ENCODE peak calls at places on chromosome 21, in eight cellular contexts. One of them, this sample, is unnamed.

GRCh38 chr21:21740207-21740606 is 742.0 kb downstream of the NCAM2 start:
- DNase-seq in stomach: no peak
- DNase-seq in GM12878: no peak
- DNase-seq in thyroid gland: no peak
- DNase-seq in body of pancreas: no peak
- DNase-seq in sigmoid colon: no peak
- DNase-seq in heart left ventricle: no peak
- DNase-seq in lower leg skin: no peak
- DNase-seq in this sample: no peak

GRCh38 chr21:43973634-43973955 is 38.5 kb upstream of the TRAPPC10 start:
- DNase-seq in stomach: no peak
- DNase-seq in GM12878: no peak
- DNase-seq in thyroid gland: no peak
- DNase-seq in body of pancreas: no peak
- DNase-seq in sigmoid colon: no peak
- DNase-seq in heart left ventricle: no peak
- DNase-seq in lower leg skin: no peak
- DNase-seq in this sample: no peak

GRCh38 chr21:41695513-41695912 is 71.3 kb downstream of the RIPK4 start:
- DNase-seq in stomach: no peak
- DNase-seq in GM12878: no peak
- DNase-seq in thyroid gland: no peak
- DNase-seq in body of pancreas: no peak
- DNase-seq in sigmoid colon: no peak
- DNase-seq in heart left ventricle: no peak
- DNase-seq in lower leg skin: no peak
- DNase-seq in this sample: no peak

GRCh38 chr21:42320791-42321190 is 5.6 kb upstream of the TFF3 start:
- DNase-seq in stomach: no peak
- DNase-seq in GM12878: no peak
- DNase-seq in thyroid gland: no peak
- DNase-seq in body of pancreas: no peak
- DNase-seq in sigmoid colon: peak
- DNase-seq in heart left ventricle: no peak
- DNase-seq in lower leg skin: no peak
- DNase-seq in this sample: no peak

GRCh38 chr21:26769613-26770188 is 75.5 kb downstream of the ADAMTS1 start:
- DNase-seq in stomach: no peak
- DNase-seq in GM12878: no peak
- DNase-seq in thyroid gland: no peak
- DNase-seq in body of pancreas: no peak
- DNase-seq in sigmoid colon: no peak
- DNase-seq in heart left ventricle: no peak
- DNase-seq in lower leg skin: no peak
- DNase-seq in this sample: peak

GRCh38 chr21:35198004-35198403 is 148.9 kb upstream of the RUNX1 start:
- DNase-seq in stomach: no peak
- DNase-seq in GM12878: no peak
- DNase-seq in thyroid gland: no peak
- DNase-seq in body of pancreas: no peak
- DNase-seq in sigmoid colon: no peak
- DNase-seq in heart left ventricle: no peak
- DNase-seq in lower leg skin: peak
- DNase-seq in this sample: no peak

GRCh38 chr21:21971384-21971783 is 973.2 kb downstream of the NCAM2 start:
- DNase-seq in stomach: no peak
- DNase-seq in GM12878: no peak
- DNase-seq in thyroid gland: no peak
- DNase-seq in body of pancreas: no peak
- DNase-seq in sigmoid colon: no peak
- DNase-seq in heart left ventricle: no peak
- DNase-seq in lower leg skin: no peak
- DNase-seq in this sample: no peak

GRCh38 chr21:17580319-17580718 is 32.4 kb downstream of the BTG3 start:
- DNase-seq in stomach: no peak
- DNase-seq in GM12878: no peak
- DNase-seq in thyroid gland: no peak
- DNase-seq in body of pancreas: no peak
- DNase-seq in sigmoid colon: no peak
- DNase-seq in heart left ventricle: no peak
- DNase-seq in lower leg skin: no peak
- DNase-seq in this sample: no peak

GRCh38 chr21:46438241-46438640 is 20.4 kb upstream of the DIP2A start:
- DNase-seq in stomach: no peak
- DNase-seq in GM12878: no peak
- DNase-seq in thyroid gland: no peak
- DNase-seq in body of pancreas: no peak
- DNase-seq in sigmoid colon: no peak
- DNase-seq in heart left ventricle: no peak
- DNase-seq in lower leg skin: no peak
- DNase-seq in this sample: no peak

GRCh38 chr21:46437511-46437910 is 21.2 kb upstream of the DIP2A start:
- DNase-seq in stomach: no peak
- DNase-seq in GM12878: no peak
- DNase-seq in thyroid gland: no peak
- DNase-seq in body of pancreas: no peak
- DNase-seq in sigmoid colon: no peak
- DNase-seq in heart left ventricle: no peak
- DNase-seq in lower leg skin: no peak
- DNase-seq in this sample: no peak

GRCh38 chr21:46436586-46436985 is 22.1 kb upstream of the DIP2A start:
- DNase-seq in stomach: no peak
- DNase-seq in GM12878: no peak
- DNase-seq in thyroid gland: no peak
- DNase-seq in body of pancreas: no peak
- DNase-seq in sigmoid colon: no peak
- DNase-seq in heart left ventricle: no peak
- DNase-seq in lower leg skin: no peak
- DNase-seq in this sample: no peak

GRCh38 chr21:46435786-46436227 is 22.9 kb upstream of the DIP2A start:
- DNase-seq in stomach: no peak
- DNase-seq in GM12878: no peak
- DNase-seq in thyroid gland: no peak
- DNase-seq in body of pancreas: no peak
- DNase-seq in sigmoid colon: no peak
- DNase-seq in heart left ventricle: no peak
- DNase-seq in lower leg skin: no peak
- DNase-seq in this sample: no peak

DNA sequence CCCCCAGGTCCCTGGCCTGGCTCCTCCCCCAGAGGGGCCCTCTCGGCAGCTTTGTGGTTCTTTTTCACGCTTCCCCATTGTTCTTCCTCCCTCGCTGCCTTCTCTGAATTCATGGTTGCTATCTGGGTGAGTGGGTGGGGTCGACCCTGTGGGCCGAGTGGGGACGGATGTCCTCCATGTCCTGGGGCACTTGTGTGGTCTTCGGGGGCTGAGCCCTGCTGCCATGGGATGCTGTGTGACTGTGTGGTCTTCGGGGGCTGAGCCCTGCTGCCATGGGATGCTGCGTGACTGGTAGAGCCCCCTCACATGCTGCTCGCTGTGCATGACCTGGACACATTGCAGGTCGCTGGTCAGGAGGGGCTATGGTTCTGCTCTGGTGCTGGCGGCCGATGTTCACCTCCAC is 21.6 kb upstream of the DIP2A start:
- DNase-seq in stomach: no peak
- DNase-seq in GM12878: no peak
- DNase-seq in thyroid gland: no peak
- DNase-seq in body of pancreas: no peak
- DNase-seq in sigmoid colon: no peak
- DNase-seq in heart left ventricle: no peak
- DNase-seq in lower leg skin: no peak
- DNase-seq in this sample: no peak
- TF ChIP-seq POLR2A in stomach: no peak
- TF ChIP-seq POLR2A in GM12878: no peak
- TF ChIP-seq POLR2A in thyroid gland: no peak
- TF ChIP-seq POLR2A in body of pancreas: no peak
- TF ChIP-seq POLR2A in sigmoid colon: no peak
- TF ChIP-seq POLR2A in heart left ventricle: no peak
- TF ChIP-seq POLR2A in lower leg skin: no peak
- TF ChIP-seq POLR2A in this sample: no peak

GRCh38 chr21:38306833-38307232 is 50.0 kb downstream of the KCNJ15 start:
- DNase-seq in stomach: no peak
- DNase-seq in GM12878: no peak
- DNase-seq in thyroid gland: no peak
- DNase-seq in body of pancreas: no peak
- DNase-seq in sigmoid colon: no peak
- DNase-seq in heart left ventricle: no peak
- DNase-seq in lower leg skin: no peak
- DNase-seq in this sample: no peak
- TF ChIP-seq POLR2A in stomach: no peak
- TF ChIP-seq POLR2A in GM12878: no peak
- TF ChIP-seq POLR2A in thyroid gland: no peak
- TF ChIP-seq POLR2A in body of pancreas: no peak
- TF ChIP-seq POLR2A in sigmoid colon: no peak
- TF ChIP-seq POLR2A in heart left ventricle: no peak
- TF ChIP-seq POLR2A in lower leg skin: no peak
- TF ChIP-seq POLR2A in this sample: no peak

GRCh38 chr21:28883931-28884330 is 108.7 kb downstream of the LTN1 start:
- DNase-seq in stomach: no peak
- DNase-seq in GM12878: no peak
- DNase-seq in thyroid gland: no peak
- DNase-seq in body of pancreas: no peak
- DNase-seq in sigmoid colon: no peak
- DNase-seq in heart left ventricle: no peak
- DNase-seq in lower leg skin: no peak
- DNase-seq in this sample: no peak

GRCh38 chr21:28882345-28882744 is 110.3 kb downstream of the LTN1 start:
- DNase-seq in stomach: no peak
- DNase-seq in GM12878: no peak
- DNase-seq in thyroid gland: no peak
- DNase-seq in body of pancreas: no peak
- DNase-seq in sigmoid colon: no peak
- DNase-seq in heart left ventricle: no peak
- DNase-seq in lower leg skin: no peak
- DNase-seq in this sample: no peak

GRCh38 chr21:28885853-28886177 is 106.9 kb downstream of the LTN1 start:
- DNase-seq in stomach: no peak
- DNase-seq in GM12878: no peak
- DNase-seq in thyroid gland: no peak
- DNase-seq in body of pancreas: no peak
- DNase-seq in sigmoid colon: no peak
- DNase-seq in heart left ventricle: no peak
- DNase-seq in lower leg skin: peak
- DNase-seq in this sample: peak

GRCh38 chr21:28884481-28884880 is 108.2 kb downstream of the LTN1 start:
- DNase-seq in stomach: no peak
- DNase-seq in GM12878: no peak
- DNase-seq in thyroid gland: no peak
- DNase-seq in body of pancreas: no peak
- DNase-seq in sigmoid colon: no peak
- DNase-seq in heart left ventricle: no peak
- DNase-seq in lower leg skin: no peak
- DNase-seq in this sample: no peak

DNA sequence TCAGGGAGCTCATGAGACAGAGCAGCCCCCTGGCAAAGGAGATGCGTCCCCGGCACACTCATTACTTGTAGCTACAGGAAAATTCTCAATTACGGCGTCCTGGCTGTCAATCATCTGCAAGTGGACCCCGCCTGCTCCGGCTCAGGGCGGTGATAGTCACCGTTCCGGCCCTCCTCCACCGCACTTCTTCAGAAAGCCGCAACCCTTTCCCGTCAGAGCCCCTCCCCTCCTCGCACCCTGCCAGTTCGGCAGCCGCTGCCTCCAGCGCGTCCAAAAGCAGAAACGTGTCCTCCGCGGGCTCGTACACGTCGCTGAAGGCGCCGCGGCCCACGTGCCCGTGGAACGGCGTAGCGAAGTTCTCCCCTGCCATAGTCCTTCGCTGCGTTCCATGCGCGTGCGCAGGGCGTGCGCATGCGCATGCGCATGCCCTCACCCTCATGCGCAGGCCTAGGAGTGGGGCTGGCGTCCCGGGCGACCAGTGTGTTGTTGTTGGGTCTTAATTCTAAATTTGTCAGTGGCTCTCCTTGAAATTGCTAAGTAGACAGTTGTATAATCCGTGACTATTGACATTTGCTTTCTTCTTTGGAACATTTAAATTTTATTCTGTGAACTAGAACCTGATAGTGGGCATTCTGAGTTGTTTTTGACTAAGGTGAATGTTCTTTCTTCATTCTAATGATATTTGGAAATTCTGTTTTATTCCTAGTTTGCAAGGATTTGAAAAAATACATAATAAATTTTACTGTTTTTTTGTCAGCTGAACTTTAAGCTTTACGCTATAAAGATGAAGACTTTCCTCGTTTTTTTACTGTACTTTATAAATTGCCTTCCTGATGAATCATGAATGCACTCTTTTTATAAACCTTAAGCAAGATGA is 107.5 kb downstream of the LTN1 start:
- DNase-seq in stomach: peak
- DNase-seq in GM12878: peak
- DNase-seq in thyroid gland: peak
- DNase-seq in body of pancreas: peak
- DNase-seq in sigmoid colon: peak
- DNase-seq in heart left ventricle: peak
- DNase-seq in lower leg skin: peak
- DNase-seq in this sample: peak
- TF ChIP-seq POLR2A in stomach: no peak
- TF ChIP-seq POLR2A in GM12878: peak
- TF ChIP-seq POLR2A in thyroid gland: no peak
- TF ChIP-seq POLR2A in body of pancreas: peak
- TF ChIP-seq POLR2A in sigmoid colon: no peak
- TF ChIP-seq POLR2A in heart left ventricle: peak
- TF ChIP-seq POLR2A in lower leg skin: no peak
- TF ChIP-seq POLR2A in this sample: peak

GRCh38 chr21:25566645-25567044 is 40.6 kb downstream of the MRPL39 start:
- DNase-seq in stomach: no peak
- DNase-seq in GM12878: no peak
- DNase-seq in thyroid gland: no peak
- DNase-seq in body of pancreas: no peak
- DNase-seq in sigmoid colon: no peak
- DNase-seq in heart left ventricle: no peak
- DNase-seq in lower leg skin: no peak
- DNase-seq in this sample: no peak

GRCh38 chr21:25565272-25566199 is 41.7 kb downstream of the MRPL39 start:
- DNase-seq in stomach: no peak
- DNase-seq in GM12878: no peak
- DNase-seq in thyroid gland: no peak
- DNase-seq in body of pancreas: no peak
- DNase-seq in sigmoid colon: no peak
- DNase-seq in heart left ventricle: no peak
- DNase-seq in lower leg skin: no peak
- DNase-seq in this sample: no peak

GRCh38 chr21:25563399-25564116 is 43.7 kb downstream of the MRPL39 start:
- DNase-seq in stomach: no peak
- DNase-seq in GM12878: peak
- DNase-seq in thyroid gland: no peak
- DNase-seq in body of pancreas: no peak
- DNase-seq in sigmoid colon: no peak
- DNase-seq in heart left ventricle: no peak
- DNase-seq in lower leg skin: no peak
- DNase-seq in this sample: no peak

GRCh38 chr21:25562660-25563059 is 44.6 kb downstream of the MRPL39 start:
- DNase-seq in stomach: no peak
- DNase-seq in GM12878: no peak
- DNase-seq in thyroid gland: no peak
- DNase-seq in body of pancreas: no peak
- DNase-seq in sigmoid colon: no peak
- DNase-seq in heart left ventricle: no peak
- DNase-seq in lower leg skin: no peak
- DNase-seq in this sample: no peak

DNA sequence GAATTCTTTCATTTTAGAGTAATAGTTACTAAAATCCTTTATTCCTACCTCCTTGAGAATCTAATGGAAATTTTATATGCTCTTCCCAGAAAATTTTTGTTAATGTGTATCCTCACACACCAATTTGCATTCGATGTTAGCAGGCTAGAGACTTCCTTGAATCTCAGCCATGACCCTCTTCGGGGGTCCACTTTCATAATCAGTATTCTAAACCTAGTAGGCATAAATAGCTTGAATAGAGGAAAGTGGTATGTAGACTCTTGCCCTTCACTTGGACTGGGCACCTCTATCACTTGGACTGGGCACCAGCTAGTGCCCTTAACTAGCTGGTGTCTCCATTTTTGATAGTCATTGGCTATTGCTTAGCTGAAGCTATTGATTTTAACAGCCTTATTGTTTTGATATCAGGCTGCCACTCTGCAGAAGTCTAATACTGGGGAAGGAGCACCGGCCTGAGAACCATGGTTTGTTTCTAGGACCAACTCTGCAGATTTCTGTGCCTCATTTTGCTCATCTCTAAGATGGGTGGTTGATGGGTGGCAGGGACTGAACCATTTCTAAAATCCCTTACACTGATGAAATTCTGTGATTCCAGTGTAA is 42.8 kb downstream of the MRPL39 start:
- DNase-seq in stomach: no peak
- DNase-seq in GM12878: no peak
- DNase-seq in thyroid gland: no peak
- DNase-seq in body of pancreas: no peak
- DNase-seq in sigmoid colon: no peak
- DNase-seq in heart left ventricle: no peak
- DNase-seq in lower leg skin: no peak
- DNase-seq in this sample: no peak
- TF ChIP-seq POLR2A in stomach: no peak
- TF ChIP-seq POLR2A in GM12878: peak
- TF ChIP-seq POLR2A in thyroid gland: no peak
- TF ChIP-seq POLR2A in body of pancreas: no peak
- TF ChIP-seq POLR2A in sigmoid colon: no peak
- TF ChIP-seq POLR2A in heart left ventricle: no peak
- TF ChIP-seq POLR2A in lower leg skin: no peak
- TF ChIP-seq POLR2A in this sample: no peak

This sample was measured in uterus.